ENCODE peak calls at places on chromosome X, in four cellular contexts. One of them, this sample, is unnamed.

GRCh38 chrX:2484232-2484631 is 16.5 kb downstream of the DHRSX start:
- DNase-seq in esophagus squamous epithelium: no peak
- DNase-seq in AG04450: no peak
- DNase-seq in AG09309: no peak
- DNase-seq in this sample: no peak

GRCh38 chrX:40148439-40149285 is 50.9 kb upstream of the BCOR start:
- DNase-seq in esophagus squamous epithelium: no peak
- DNase-seq in AG04450: no peak
- DNase-seq in AG09309: no peak
- DNase-seq in this sample: no peak

GRCh38 chrX:68989865-68990606 is 161.2 kb downstream of the EFNB1 start:
- DNase-seq in esophagus squamous epithelium: no peak
- DNase-seq in AG09309: peak; percentile 28
- DNase-seq in AG04450: peak; percentile 57
- DNase-seq in this sample: no peak

GRCh38 chrX:149871940-149872339 is 9.0 kb upstream of the MAGEA8 start:
- DNase-seq in esophagus squamous epithelium: no peak
- DNase-seq in AG09309: no peak
- DNase-seq in AG04450: no peak
- DNase-seq in this sample: no peak

GRCh38 chrX:130082244-130083106 is 27.8 kb downstream of the ELF4 start:
- DNase-seq in AG09309: no peak
- DNase-seq in AG04450: no peak
- DNase-seq in esophagus squamous epithelium: no peak
- DNase-seq in this sample: no peak

GRCh38 chrX:64186974-64187761 is 18.3 kb downstream of the AMER1 start:
- DNase-seq in AG04450: no peak
- DNase-seq in esophagus squamous epithelium: no peak
- DNase-seq in AG09309: no peak
- DNase-seq in this sample: no peak

GRCh38 chrX:50117477-50117876 is 83.3 kb downstream of the AKAP4 start:
- DNase-seq in AG09309: no peak
- DNase-seq in esophagus squamous epithelium: no peak
- DNase-seq in AG04450: no peak
- DNase-seq in this sample: no peak

GRCh38 chrX:11665144-11666040 is at the start of gene ARHGAP6:
- DNase-seq in AG09309: no peak
- DNase-seq in esophagus squamous epithelium: no peak
- DNase-seq in AG04450: no peak
- DNase-seq in this sample: peak; percentile 67

GRCh38 chrX:140040397-140040796 is 75.1 kb upstream of the CXorf66 start:
- DNase-seq in AG04450: no peak
- DNase-seq in AG09309: no peak
- DNase-seq in esophagus squamous epithelium: no peak
- DNase-seq in this sample: no peak

GRCh38 chrX:21985332-21985777 is 44.8 kb downstream of the SMS start:
- DNase-seq in AG04450: peak; percentile 51
- DNase-seq in esophagus squamous epithelium: no peak
- DNase-seq in AG09309: peak; percentile 45
- DNase-seq in this sample: peak; percentile 81

GRCh38 chrX:19616016-19616415 is 100.7 kb upstream of the MAP3K15 start:
- DNase-seq in AG09309: no peak
- DNase-seq in esophagus squamous epithelium: no peak
- DNase-seq in AG04450: no peak
- DNase-seq in this sample: no peak

GRCh38 chrX:7891928-7892327 is 35.3 kb downstream of the PNPLA4 start:
- DNase-seq in esophagus squamous epithelium: no peak
- DNase-seq in AG04450: no peak
- DNase-seq in AG09309: no peak
- DNase-seq in this sample: no peak

GRCh38 chrX:49282647-49283011 is 13.0 kb downstream of the PPP1R3F start:
- DNase-seq in AG09309: no peak
- DNase-seq in AG04450: no peak
- DNase-seq in esophagus squamous epithelium: no peak
- DNase-seq in this sample: no peak

GRCh38 chrX:24494544-24495113 is 29.5 kb downstream of the PDK3 start:
- DNase-seq in AG09309: peak; percentile 41
- DNase-seq in esophagus squamous epithelium: no peak
- DNase-seq in AG04450: peak; percentile 30
- DNase-seq in this sample: peak; percentile 70

GRCh38 chrX:107117993-107118321 is 665 bp downstream of the RBM41 start:
- DNase-seq in esophagus squamous epithelium: no peak
- DNase-seq in AG09309: no peak
- DNase-seq in AG04450: no peak
- DNase-seq in this sample: no peak

GRCh38 chrX:18422886-18423285 is 2.5 kb upstream of the CDKL5 start:
- DNase-seq in AG04450: no peak
- DNase-seq in AG09309: no peak
- DNase-seq in esophagus squamous epithelium: no peak
- DNase-seq in this sample: no peak

This sample was measured in ascending aorta.